ENCODE peak calls at places on chromosomes 4 and X, in ten cellular contexts. E, U, V, B, D, A, M, K, Y and R are unnamed samples.

GRCh38 chr4:2798399-2799301 is 5.8 kb downstream of the SH3BP2 start:
- DNase-seq in E (peak), U (peak), V (peak), B (no peak), D (no peak), A (peak), M (no peak), K (no peak), Y (no peak), R (no peak)

GRCh38 chr4:15149842-15150592 is 147.7 kb downstream of the CPEB2 start:
- DNase-seq in E (no peak), U (peak), V (peak), B (no peak), D (peak), A (no peak), M (peak), K (peak), Y (no peak), R (peak)

GRCh38 chrX:6005856-6006255 is 222.8 kb downstream of the NLGN4X start:
- DNase-seq in E (no peak), U (no peak), V (no peak), B (no peak), D (no peak), A (no peak), M (no peak), K (no peak), Y (no peak), R (no peak)

GRCh38 chrX:13489451-13489850 is 80.0 kb upstream of the EGFL6 start:
- DNase-seq in E (no peak), U (no peak), V (peak), B (no peak), D (no peak), A (no peak), M (peak), K (no peak), Y (no peak), R (no peak)

GRCh38 chr4:86401826-86402225 is 42.0 kb upstream of the MAPK10 start:
- DNase-seq in E (no peak), U (no peak), V (no peak), B (no peak), D (no peak), A (no peak), M (no peak), K (no peak), Y (no peak), R (no peak)

GRCh38 chrX:66622209-66622608 is 16.7 kb downstream of the EDA2R start:
- DNase-seq in E (no peak), U (no peak), V (no peak), B (no peak), D (no peak), A (no peak), M (no peak), K (no peak), Y (no peak), R (no peak)

GRCh38 chr4:2808001-2808400 is 15.1 kb downstream of the SH3BP2 start:
- DNase-seq in E (no peak), U (no peak), V (no peak), B (no peak), D (no peak), A (no peak), M (no peak), K (no peak), Y (no peak), R (no peak)

GRCh38 chr4:110637408-110638131 is 14.7 kb upstream of the PITX2 start:
- DNase-seq in E (no peak), U (no peak), V (no peak), B (no peak), D (no peak), A (no peak), M (no peak), K (peak), Y (no peak), R (peak)

GRCh38 chr4:140076307-140076706 is 77.7 kb downstream of the MAML3 start:
- DNase-seq in E (no peak), U (no peak), V (no peak), B (no peak), D (no peak), A (no peak), M (no peak), K (no peak), Y (no peak), R (no peak)

GRCh38 chr4:78292336-78292735 is 235.2 kb downstream of the FRAS1 start:
- DNase-seq in E (no peak), U (no peak), V (no peak), B (no peak), D (no peak), A (no peak), M (no peak), K (no peak), Y (no peak), R (no peak)